ENCODE peak calls at places on chromosomes 12 and 14, in eight cellular contexts. Y, G, Q, C, Z, M, P and N are unnamed samples.
A peak's percentile ranks its signal among the peaks of the same experiment; 100 is the strongest.

GRCh38 chr12:108843187-108843586 is 14.2 kb downstream of the SSH1 start:
- DNase-seq in Y (no peak), C (no peak), G (no peak), Q (no peak), M (no peak), P (no peak), Z (no peak), N (no peak)

GRCh38 chr14:103522649-103523582 is at the start of gene CKB:
- DNase-seq in Y (peak; percentile 83), M (peak; percentile 74), C (peak; percentile 88), Q (peak; percentile 83), G (no peak), P (peak; percentile 86), Z (peak; percentile 79), N (no peak)

GRCh38 chr14:60561845-60562746 is 53.1 kb downstream of the SIX6 start:
- DNase-seq in Q (peak; percentile 52), Y (peak; percentile 9), P (no peak), C (peak; percentile 79), M (peak; percentile 20), G (peak; percentile 44), Z (peak; percentile 46), N (no peak)

GRCh38 chr12:15171015-15171646 is 50.1 kb downstream of the RERG start:
- DNase-seq in P (no peak), Z (no peak), G (no peak), Y (no peak), M (no peak), Q (peak; percentile 13), C (no peak), N (no peak)

GRCh38 chr12:107318804-107319535 is 225.6 kb upstream of the CRY1 start:
- DNase-seq in C (peak; percentile 64), M (no peak), Y (no peak), Z (peak; percentile 38), P (no peak), G (no peak), Q (no peak), N (no peak)

GRCh38 chr14:28765169-28765906 is 1.2 kb upstream of the FOXG1 start:
- DNase-seq in P (no peak), G (no peak), Q (no peak), Y (peak; percentile 46), M (no peak), Z (no peak), C (no peak), N (no peak)

GRCh38 chr12:76085159-76085868 is 829 bp upstream of the NAP1L1 start:
- DNase-seq in M (peak; percentile 26), Q (no peak), Y (no peak), G (no peak), Z (no peak), P (no peak), C (peak; percentile 27), N (no peak)

GRCh38 chr12:54240971-54241588 is 38.8 kb downstream of the CBX5 start:
- DNase-seq in M (no peak), C (no peak), Z (no peak), G (no peak), Y (no peak), Q (no peak), P (no peak), N (no peak)

GRCh38 chr14:75361751-75362433 is 65.9 kb upstream of the JDP2 start:
- DNase-seq in Q (no peak), M (no peak), Z (no peak), Y (no peak), P (no peak), C (peak; percentile 1), G (no peak), N (no peak)

GRCh38 chr12:113911971-113912760 is 54.0 kb downstream of the RBM19 start:
- DNase-seq in Q (no peak), Z (no peak), G (no peak), C (no peak), Y (no peak), P (no peak), M (no peak), N (no peak)

GRCh38 chr14:95044463-95045254 is 112.7 kb downstream of the DICER1 start:
- DNase-seq in M (no peak), P (no peak), Y (no peak), C (no peak), Q (no peak), Z (no peak), G (no peak), N (no peak)

GRCh38 chr12:106389181-106389580 is 31.6 kb downstream of the POLR3B start:
- DNase-seq in P (no peak), Y (no peak), Q (no peak), M (no peak), G (no peak), Z (no peak), C (no peak), N (no peak)

GRCh38 chr12:6764011-6764828 is 1.9 kb upstream of the PTMS start:
- DNase-seq in Z (peak; percentile 95), G (peak; percentile 98), P (peak; percentile 92), M (peak; percentile 91), Q (peak; percentile 100), C (peak; percentile 97), Y (peak; percentile 88), N (peak; percentile 39)

GRCh38 chr12:67534671-67535070 is 113.9 kb upstream of the DYRK2 start:
- DNase-seq in Q (peak; percentile 20), C (no peak), G (peak; percentile 16), Z (peak; percentile 77), M (no peak), P (no peak), Y (no peak), N (no peak)

GRCh38 chr14:71579331-71579730 is 352.9 kb upstream of the RGS6 start:
- DNase-seq in Z (no peak), C (no peak), G (no peak), Y (no peak), P (no peak), Q (no peak), M (no peak), N (no peak)

GRCh38 chr14:71576472-71576871 is 355.8 kb upstream of the RGS6 start:
- DNase-seq in M (no peak), Y (no peak), C (no peak), Z (no peak), G (no peak), Q (no peak), P (no peak), N (no peak)

DNA sequence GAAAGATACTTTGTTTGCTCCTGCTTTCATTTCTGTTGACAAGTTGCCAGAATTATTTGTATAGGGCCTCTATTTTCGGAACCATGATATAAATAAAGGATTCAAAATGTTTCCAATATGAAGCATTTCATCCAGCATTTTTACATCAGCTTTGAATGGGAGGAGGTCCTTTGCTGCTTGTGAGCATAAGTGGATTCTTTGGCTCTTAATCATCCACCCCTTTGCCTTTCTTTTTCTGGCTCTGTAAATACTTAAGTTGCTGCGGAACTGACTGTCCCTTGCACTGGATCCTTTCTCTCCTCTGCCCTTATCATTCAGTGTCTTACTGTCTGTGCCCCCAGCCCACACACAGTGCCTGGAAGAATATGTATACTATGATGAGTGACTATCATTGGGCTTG is 357.3 kb upstream of the RGS6 start:
- DNase-seq in G (peak; percentile 66), C (peak; percentile 42), P (no peak), Y (no peak), M (no peak), Z (peak; percentile 38), Q (peak; percentile 8), N (no peak)
- H3K27ac ChIP-seq in G (no peak overlapping the region), C (peak overlapping the region; percentile 49), P (no peak overlapping the region), Y (no peak overlapping the region), M (no peak overlapping the region), Z (no peak overlapping the region), Q (peak overlapping the region; percentile 25), N (no peak overlapping the region)

GRCh38 chr14:78637489-78637888 is 467.3 kb downstream of the NRXN3 start:
- DNase-seq in Y (no peak), P (no peak), G (no peak), M (no peak), Z (no peak), C (no peak), Q (no peak), N (no peak)

GRCh38 chr14:78638926-78639325 is 468.8 kb downstream of the NRXN3 start:
- DNase-seq in P (no peak), C (no peak), G (no peak), Q (no peak), M (no peak), Z (no peak), Y (no peak), N (no peak)

GRCh38 chr14:78633747-78634146 is 463.6 kb downstream of the NRXN3 start:
- DNase-seq in Y (no peak), M (no peak), Q (no peak), P (no peak), Z (no peak), G (no peak), C (no peak), N (no peak)

GRCh38 chr14:78637903-78638302 is 467.7 kb downstream of the NRXN3 start:
- DNase-seq in G (no peak), Q (no peak), M (no peak), C (no peak), Y (no peak), Z (no peak), P (no peak), N (no peak)
- H3K27ac ChIP-seq in G (no peak overlapping the region), Q (no peak overlapping the region), M (no peak overlapping the region), C (no peak overlapping the region), Y (no peak overlapping the region), Z (no peak overlapping the region), P (no peak overlapping the region), N (no peak overlapping the region)

DNA sequence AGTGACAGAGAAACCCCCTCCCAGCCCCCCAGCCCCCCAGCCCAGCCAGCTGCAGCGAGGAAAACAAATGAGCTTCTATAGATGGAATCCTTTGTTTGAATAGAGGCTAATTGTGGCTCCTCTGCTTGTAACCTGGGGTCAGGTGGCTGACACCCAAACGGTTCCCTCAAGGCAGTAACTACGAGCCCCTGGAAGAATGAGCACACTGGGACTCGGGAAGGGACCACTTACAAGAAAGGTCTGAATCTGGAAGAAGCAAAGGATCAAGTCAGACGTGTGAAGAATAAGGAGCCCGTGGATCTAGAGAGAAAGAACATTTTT is 108.7 kb upstream of the FUT8 start:
- DNase-seq in Q (no peak), G (no peak), Z (no peak), Y (no peak), M (no peak), P (no peak), C (no peak), N (no peak)
- H3K27ac ChIP-seq in Q (no peak overlapping the region), G (peak overlapping the region; percentile 31), Z (no peak overlapping the region), Y (no peak overlapping the region), M (no peak overlapping the region), P (peak overlapping the region; percentile 57), C (no peak overlapping the region), N (peak overlapping the region; percentile 87)

GRCh38 chr12:47889040-47889439 is 15.8 kb downstream of the VDR start:
- DNase-seq in Q (no peak), M (peak; percentile 15), G (no peak), Y (no peak), P (no peak), Z (no peak), C (no peak), N (no peak)

GRCh38 chr12:47887529-47887928 is 17.3 kb downstream of the VDR start:
- DNase-seq in P (no peak), Y (no peak), G (no peak), C (no peak), Z (no peak), M (peak; percentile 13), Q (no peak), N (no peak)

GRCh38 chr12:47885566-47885965 is 19.2 kb downstream of the VDR start:
- DNase-seq in P (no peak), C (no peak), G (no peak), Q (no peak), Y (no peak), Z (no peak), M (no peak), N (no peak)

GRCh38 chr12:47886471-47887240 is 18.1 kb downstream of the VDR start:
- DNase-seq in P (no peak), Y (no peak), G (no peak), M (no peak), Z (no peak), C (no peak), Q (no peak), N (no peak)

GRCh38 chr12:47888127-47888819 is 16.5 kb downstream of the VDR start:
- DNase-seq in Y (no peak), C (peak; percentile 21), Z (no peak), Q (no peak), P (no peak), M (peak; percentile 15), G (no peak), N (no peak)
- H3K27ac ChIP-seq in Y (no peak overlapping the region), C (no peak overlapping the region), Z (no peak overlapping the region), Q (no peak overlapping the region), P (no peak overlapping the region), M (no peak overlapping the region), G (no peak overlapping the region), N (no peak overlapping the region)